ENCODE peak calls at places on chromosomes 1 and 21, in eight cellular contexts. F, G, U, T, N, M, E and O are unnamed samples.

GRCh38 chr1:234599617-234600417 is 10.2 kb downstream of the IRF2BP2 start:
- DNase-seq in M (peak; percentile 66), E (peak; percentile 96), G (peak; percentile 93), N (peak; percentile 93), U (peak; percentile 77), T (peak; percentile 93), F (no peak), O (no peak)

GRCh38 chr21:15557925-15558324 is 171.9 kb upstream of the USP25 start:
- DNase-seq in N (peak; percentile 13), T (no peak), F (no peak), U (no peak), G (no peak), M (no peak), E (no peak), O (no peak)

GRCh38 chr1:205849619-205850355 is at the start of gene PM20D1:
- DNase-seq in F (peak; percentile 51), G (peak; percentile 58), N (peak; percentile 71), E (no peak), M (peak; percentile 53), T (peak; percentile 90), U (no peak), O (peak; percentile 63)

GRCh38 chr1:16189003-16189402 is 23.4 kb downstream of the ARHGEF19 start:
- DNase-seq in U (peak; percentile 83), G (no peak), M (no peak), N (peak; percentile 33), F (no peak), T (peak; percentile 86), E (no peak), O (no peak)

GRCh38 chr1:152034654-152035405 is 2.0 kb downstream of the S100A11 start:
- DNase-seq in M (no peak), T (peak; percentile 81), E (peak; percentile 70), U (peak; percentile 90), F (no peak), G (peak; percentile 90), N (peak; percentile 82), O (peak; percentile 62)

GRCh38 chr1:208868554-208868953 is 624.4 kb upstream of the PLXNA2 start:
- DNase-seq in F (no peak), E (no peak), G (no peak), M (no peak), N (no peak), U (peak; percentile 53), T (no peak), O (peak; percentile 32)

GRCh38 chr1:41239988-41240610 is 2.0 kb downstream of the SCMH1 start:
- DNase-seq in T (no peak), M (no peak), F (no peak), N (peak; percentile 67), E (no peak), G (no peak), U (peak; percentile 70), O (no peak)

GRCh38 chr1:15252547-15252835 is 5.5 kb downstream of the FHAD1 start:
- DNase-seq in T (no peak), M (no peak), F (no peak), E (no peak), U (no peak), G (no peak), N (no peak), O (no peak)

GRCh38 chr1:150567341-150567716 is 12.1 kb downstream of the MCL1 start:
- DNase-seq in U (no peak), G (peak; percentile 51), T (peak; percentile 72), E (no peak), N (no peak), F (no peak), M (no peak), O (no peak)

GRCh38 chr1:26827205-26827604 is 717 bp downstream of the ZDHHC18 start:
- DNase-seq in N (no peak), G (no peak), F (no peak), U (no peak), T (no peak), E (no peak), M (no peak), O (no peak)

GRCh38 chr21:28378026-28378425 is 614.7 kb downstream of the LTN1 start:
- DNase-seq in G (no peak), M (no peak), E (no peak), T (no peak), N (no peak), F (no peak), U (no peak), O (no peak)

GRCh38 chr1:156923565-156924477 is 3.4 kb downstream of the LRRC71 start:
- DNase-seq in M (no peak), E (peak; percentile 52), F (no peak), U (no peak), T (no peak), G (peak; percentile 72), N (peak; percentile 24), O (no peak)

GRCh38 chr1:156920233-156921052 is at the start of gene LRRC71:
- DNase-seq in N (peak; percentile 85), U (peak; percentile 46), T (peak; percentile 70), M (no peak), G (peak; percentile 97), F (peak; percentile 29), E (peak; percentile 96), O (no peak)

GRCh38 chr1:156922986-156923564 is 2.6 kb downstream of the LRRC71 start:
- DNase-seq in T (no peak), U (no peak), F (no peak), E (no peak), M (no peak), N (no peak), G (no peak), O (no peak)

GRCh38 chr1:156924478-156925153 is 4.2 kb downstream of the LRRC71 start:
- DNase-seq in G (peak; percentile 75), U (no peak), N (no peak), T (no peak), M (no peak), F (no peak), E (no peak), O (no peak)

GRCh38 chr1:156921053-156921529 is 659 bp downstream of the LRRC71 start:
- DNase-seq in U (no peak), F (no peak), T (no peak), N (no peak), M (no peak), E (no peak), G (no peak), O (no peak)
- H3K27me3 ChIP-seq in U (no peaks in the 10 kb centered on the region), F (peaks cover 47% of the 10 kb centered on the region), T (peaks cover 18% of the 10 kb centered on the region), N (peaks cover 5% of the 10 kb centered on the region), M (peaks cover 4% of the 10 kb centered on the region), E (peaks cover 97% of the 10 kb centered on the region), G (peaks cover 82% of the 10 kb centered on the region), O (peaks cover 59% of the 10 kb centered on the region)

GRCh38 chr1:39646232-39647081 is 7.0 kb upstream of the HEYL start:
- DNase-seq in N (peak; percentile 52), T (no peak), F (peak; percentile 48), G (peak; percentile 84), U (no peak), E (peak; percentile 71), M (no peak), O (peak; percentile 82)
- H3K27me3 ChIP-seq in N (no peaks in the 10 kb centered on the region), T (no peaks in the 10 kb centered on the region), F (peaks cover 12% of the 10 kb centered on the region), G (peaks cover 71% of the 10 kb centered on the region), U (no peaks in the 10 kb centered on the region), E (peaks cover 73% of the 10 kb centered on the region), M (no peaks in the 10 kb centered on the region), O (peaks cover 9% of the 10 kb centered on the region)

GRCh38 chr1:2451744-2452582 is 24.1 kb upstream of the PLCH2 start:
- DNase-seq in M (no peak), F (peak; percentile 48), G (no peak), N (no peak), U (peak; percentile 99), E (no peak), T (no peak), O (peak; percentile 92)
- H3K27me3 ChIP-seq in M (peaks cover 3% of the 10 kb centered on the region), F (no peaks in the 10 kb centered on the region), G (no peaks in the 10 kb centered on the region), N (no peaks in the 10 kb centered on the region), U (no peaks in the 10 kb centered on the region), E (no peaks in the 10 kb centered on the region), T (no peaks in the 10 kb centered on the region), O (no peaks in the 10 kb centered on the region)

DNA sequence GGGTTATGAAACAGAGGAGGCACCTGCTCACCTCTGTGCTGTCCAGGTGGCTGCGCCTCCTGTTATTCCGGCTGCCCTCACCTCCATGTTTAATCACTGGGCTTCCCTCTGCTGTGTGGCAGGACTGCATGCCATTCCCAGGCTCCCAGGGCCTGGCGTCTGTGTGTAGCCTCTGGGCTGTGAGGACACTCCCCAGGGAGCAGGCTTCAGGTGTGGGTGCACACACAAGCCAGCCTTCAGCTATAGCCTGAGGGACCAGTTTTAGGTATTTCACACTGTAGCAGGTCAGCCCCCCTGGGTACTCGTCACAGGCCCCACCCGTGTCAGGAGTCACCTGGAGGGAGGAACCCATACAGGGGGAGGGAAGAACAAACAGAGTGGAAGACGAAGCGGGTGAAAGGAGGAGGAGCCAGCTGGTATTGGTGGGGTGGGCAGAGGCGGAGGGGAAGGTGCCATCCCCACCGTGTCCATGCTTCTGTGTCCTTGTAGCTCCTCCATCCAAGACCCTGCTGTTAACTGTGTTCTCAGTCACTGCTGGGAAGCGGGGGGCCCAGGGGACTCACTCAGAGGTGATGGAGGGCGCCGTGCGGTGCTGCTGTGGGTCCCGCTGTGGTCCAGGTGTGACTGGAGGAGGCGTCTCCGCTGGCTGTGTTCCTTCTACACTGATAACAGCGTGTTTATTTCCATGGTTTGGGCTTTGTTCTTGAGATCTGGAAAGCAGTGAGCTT is 158.6 kb downstream of the PGBD5 start:
- DNase-seq in U (no peak), G (no peak), F (no peak), T (peak; percentile 42), N (peak; percentile 22), E (no peak), M (no peak), O (no peak)
- H3K27me3 ChIP-seq in U (no peaks in the 10 kb centered on the region), G (no peaks in the 10 kb centered on the region), F (no peaks in the 10 kb centered on the region), T (no peaks in the 10 kb centered on the region), N (no peaks in the 10 kb centered on the region), E (no peaks in the 10 kb centered on the region), M (no peaks in the 10 kb centered on the region), O (no peaks in the 10 kb centered on the region)

DNA sequence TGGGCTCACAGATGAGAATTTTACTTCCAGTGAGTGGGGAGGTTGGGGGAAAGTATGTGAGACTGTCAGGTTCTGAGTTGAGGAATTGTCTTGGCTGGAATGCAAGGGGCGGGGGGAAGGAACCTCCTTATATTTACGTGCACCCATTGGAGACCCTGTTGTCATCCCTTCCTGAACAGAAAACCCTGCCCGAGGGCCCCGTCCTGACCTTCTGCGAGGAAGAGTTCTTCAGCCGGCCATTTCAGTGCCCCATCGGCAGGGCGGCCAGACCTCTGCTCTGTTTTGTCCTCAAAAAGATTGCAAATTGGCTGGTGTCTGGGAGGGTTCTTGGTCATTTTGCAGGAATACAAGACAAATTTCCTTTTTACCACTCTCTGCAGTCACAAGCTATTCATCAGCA is 7.1 kb downstream of the KIF26B start:
- DNase-seq in E (no peak), U (no peak), M (no peak), F (no peak), G (no peak), N (no peak), T (no peak), O (no peak)
- H3K27me3 ChIP-seq in E (peaks cover 26% of the 10 kb centered on the region), U (peaks cover 87% of the 10 kb centered on the region), M (peaks cover 5% of the 10 kb centered on the region), F (no peaks in the 10 kb centered on the region), G (no peaks in the 10 kb centered on the region), N (no peaks in the 10 kb centered on the region), T (no peaks in the 10 kb centered on the region), O (no peaks in the 10 kb centered on the region)